ENCODE peak calls at places on chromosomes 2 and 18, in eight cellular contexts. B is fibroblast of villous mesenchyme; A is DMS153; I is left ventricle myocardium inferior; U is A673; J is HT1080; O is heart left ventricle; D is stimulated activated CD4-positive, alpha-beta T cell treated with anti-CD3 and anti-CD28 coated beads, Interleukin-4, amount 100 ng/mL, for 24 hours. R is an unnamed sample.

GRCh38 chr2:159476329-159476728 is 140.0 kb downstream of the BAZ2B start:
- DNase-seq in B (no peak), A (no peak), I (no peak), U (no peak), J (no peak), O (no peak), D (no peak), R (no peak)

GRCh38 chr2:18262601-18263000 is 297.9 kb downstream of the RDH14 start:
- DNase-seq in B (peak), A (no peak), I (no peak), U (peak), J (no peak), O (no peak), D (no peak), R (no peak)

GRCh38 chr18:37403100-37403781 is 162.4 kb downstream of the CELF4 start:
- DNase-seq in B (peak), A (no peak), I (peak), U (no peak), J (peak), O (peak), D (no peak), R (no peak)

GRCh38 chr2:1224901-1225300 is 188.4 kb upstream of the TPO start:
- DNase-seq in B (no peak), A (no peak), I (no peak), U (no peak), J (peak), O (no peak), D (no peak), R (no peak)

GRCh38 chr2:109223490-109223889 is 94.5 kb downstream of the SH3RF3 start:
- DNase-seq in B (no peak), A (no peak), I (no peak), U (no peak), J (no peak), O (no peak), D (no peak), R (no peak)

GRCh38 chr2:44242929-44243328 is 32.4 kb upstream of the SLC3A1 start:
- DNase-seq in B (peak), A (no peak), I (no peak), U (no peak), J (no peak), O (no peak), D (no peak), R (no peak)

GRCh38 chr2:98412751-98413445 is 31.8 kb upstream of the INPP4A start:
- DNase-seq in B (peak), A (no peak), I (no peak), U (peak), J (peak), O (no peak), D (peak), R (peak)

GRCh38 chr2:111160758-111161157 is 40.0 kb downstream of the BCL2L11 start:
- DNase-seq in B (peak), A (no peak), I (no peak), U (no peak), J (peak), O (no peak), D (no peak), R (no peak)

GRCh38 chr2:128474014-128474961 is 155.6 kb upstream of the HS6ST1 start:
- DNase-seq in B (no peak), A (no peak), I (no peak), U (no peak), J (no peak), O (no peak), D (no peak), R (no peak)

GRCh38 chr18:78978336-78979057 is 1.1 kb upstream of the SALL3 start:
- DNase-seq in B (no peak), A (no peak), I (no peak), U (no peak), J (no peak), O (no peak), D (no peak), R (no peak)

GRCh38 chr2:218030409-218031195 is 27.8 kb upstream of the TNS1 start:
- DNase-seq in B (no peak), A (no peak), I (no peak), U (no peak), J (no peak), O (no peak), D (no peak), R (no peak)

GRCh38 chr18:50280707-50281294 is 522 bp downstream of the MBD1 start:
- DNase-seq in B (no peak), A (no peak), I (no peak), U (no peak), J (no peak), O (no peak), D (no peak), R (no peak)

GRCh38 chr2:112494839-112495238 is 12.9 kb downstream of the TTL start:
- DNase-seq in B (no peak), A (no peak), I (no peak), U (peak), J (no peak), O (no peak), D (no peak), R (no peak)

GRCh38 chr2:64661770-64662169 is 8.1 kb upstream of the SERTAD2 start:
- DNase-seq in B (no peak), A (no peak), I (no peak), U (no peak), J (no peak), O (no peak), D (no peak), R (no peak)

GRCh38 chr2:197804758-197805597 is 585 bp downstream of the PLCL1 start:
- DNase-seq in B (peak), A (no peak), I (peak), U (no peak), J (no peak), O (peak), D (peak), R (peak)

GRCh38 chr18:41268271-41268670 is 686.8 kb upstream of the PIK3C3 start:
- DNase-seq in B (no peak), A (no peak), I (no peak), U (no peak), J (no peak), O (no peak), D (no peak), R (no peak)